ENCODE peak calls at places on chromosome 1, in eight cellular contexts. A is tibial nerve; T is cardiac muscle cell; B is CD8-positive, alpha-beta T cell; P is CD4-positive, alpha-beta memory T cell; K is mesenchymal stem cell; G is esophagus squamous epithelium; H is fibroblast of lung. M is an unnamed sample. For H3K27me3 and H3K4me1, the result is how much of the 10 kb centered on the place peaks cover.

GRCh38 chr1:12658531-12659453 is 14.9 kb downstream of the AADACL4 start:
- DNase-seq in A (peak), T (peak), B (peak), P (peak), K (peak), G (no peak), H (peak), M (no peak)

GRCh38 chr1:99756598-99756997 is 9.8 kb downstream of the FRRS1 start:
- DNase-seq in A (no peak), T (no peak), B (no peak), P (no peak), K (no peak), G (no peak), H (peak), M (no peak)

GRCh38 chr1:5109652-5110051 is 455.2 kb downstream of the AJAP1 start:
- DNase-seq in A (no peak), T (no peak), B (no peak), P (no peak), K (no peak), G (no peak), H (no peak), M (no peak)

GRCh38 chr1:177209357-177209756 is 38.6 kb downstream of the BRINP2 start:
- DNase-seq in A (peak), T (peak), B (no peak), P (no peak), K (peak), G (peak), H (peak), M (no peak)

GRCh38 chr1:191671236-191671635 is 487.0 kb upstream of the RGS18 start:
- DNase-seq in A (no peak), T (no peak), B (no peak), P (no peak), K (peak), G (no peak), H (no peak), M (no peak)

GRCh38 chr1:68800182-68800581 is 303.3 kb upstream of the DEPDC1 start:
- DNase-seq in A (no peak), T (no peak), B (no peak), P (no peak), K (no peak), G (no peak), H (no peak), M (no peak)

GRCh38 chr1:221118938-221119320 is 239.7 kb downstream of the HLX start:
- DNase-seq in A (no peak), T (peak), B (no peak), P (no peak), K (no peak), G (no peak), H (no peak), M (no peak)

GRCh38 chr1:19465123-19465522 is 20.2 kb downstream of the CAPZB start:
- DNase-seq in A (no peak), T (no peak), B (no peak), P (no peak), K (no peak), G (no peak), H (peak), M (no peak)

GRCh38 chr1:167118188-167118587 is 24.3 kb downstream of the STYXL2 start:
- DNase-seq in A (no peak), T (no peak), B (no peak), P (no peak), K (no peak), G (no peak), H (no peak), M (no peak)

GRCh38 chr1:33972676-33973395 is 109.0 kb downstream of the HMGB4 start:
- DNase-seq in A (no peak), T (no peak), B (no peak), P (no peak), K (no peak), G (no peak), H (no peak), M (no peak)

GRCh38 chr1:94385354-94385947 is 32.7 kb upstream of the ABCD3 start:
- DNase-seq in A (no peak), T (no peak), B (no peak), P (no peak), K (no peak), G (no peak), H (no peak), M (no peak)

GRCh38 chr1:14894811-14895524 is 258.6 kb upstream of the TMEM51 start:
- DNase-seq in A (no peak), T (no peak), B (no peak), P (no peak), K (no peak), G (no peak), H (no peak), M (no peak)

GRCh38 chr1:225474439-225474985 is 46.7 kb upstream of the LBR start:
- DNase-seq in A (no peak), T (no peak), B (no peak), P (no peak), K (no peak), G (no peak), H (no peak), M (no peak)

GRCh38 chr1:7334475-7335035 is 436.5 kb upstream of the VAMP3 start:
- DNase-seq in A (no peak), T (no peak), B (no peak), P (no peak), K (peak), G (no peak), H (peak), M (no peak)

GRCh38 chr1:22118291-22118992 is 24.5 kb downstream of the WNT4 start:
- DNase-seq in A (no peak), T (no peak), B (no peak), P (no peak), K (no peak), G (no peak), H (no peak), M (no peak)

GRCh38 chr1:10962483-10962882 is 50.0 kb upstream of the TARDBP start:
- DNase-seq in A (no peak), T (no peak), B (no peak), P (no peak), K (no peak), G (no peak), H (no peak), M (no peak)

GRCh38 chr1:23103001-23103879 is 65.4 kb downstream of the LUZP1 start:
- DNase-seq in A (no peak), T (no peak), B (peak), P (peak), K (peak), G (no peak), H (no peak), M (no peak)

GRCh38 chr1:201422436-201423030 is 1.0 kb upstream of the TNNI1 start:
- DNase-seq in A (no peak), T (no peak), B (no peak), P (no peak), K (no peak), G (no peak), H (no peak), M (no peak)

GRCh38 chr1:246801241-246802020 is 77.2 kb downstream of the SCCPDH start:
- DNase-seq in A (no peak), T (no peak), B (no peak), P (no peak), K (no peak), G (no peak), H (no peak), M (no peak)

GRCh38 chr1:106747791-106748190 is 308.7 kb upstream of the PRMT6 start:
- DNase-seq in A (no peak), T (no peak), B (no peak), P (no peak), K (no peak), G (no peak), H (no peak), M (peak)

GRCh38 chr1:170296211-170296610 is 150.5 kb downstream of the NTMT2 start:
- DNase-seq in A (no peak), T (no peak), B (no peak), P (no peak), K (peak), G (no peak), H (no peak), M (no peak)

GRCh38 chr1:58893257-58893869 is 109.5 kb upstream of the JUN start:
- DNase-seq in A (no peak), T (no peak), B (no peak), P (no peak), K (no peak), G (no peak), H (no peak), M (no peak)

GRCh38 chr1:245915851-245916250 is 591.2 kb downstream of the SMYD3 start:
- DNase-seq in A (no peak), T (no peak), B (no peak), P (no peak), K (no peak), G (no peak), H (no peak), M (no peak)

GRCh38 chr1:1975535-1975934 is 28.1 kb downstream of the CFAP74 start:
- DNase-seq in A (no peak), T (no peak), B (no peak), P (no peak), K (no peak), G (no peak), H (no peak), M (no peak)
- H3K27me3 ChIP-seq in A (under half), T (under half), B (under half), P (under half), K (under half), G (under half), H (under half), M (under half)

GRCh38 chr1:184971522-184972265 is 2.6 kb downstream of the NIBAN1 start:
- DNase-seq in A (no peak), T (no peak), B (no peak), P (no peak), K (peak), G (no peak), H (no peak), M (no peak)
- H3K4me1 ChIP-seq in A (under half), T (under half), B (under half), P (half or more), K (under half), G (under half), H (under half), M (under half)

DNA sequence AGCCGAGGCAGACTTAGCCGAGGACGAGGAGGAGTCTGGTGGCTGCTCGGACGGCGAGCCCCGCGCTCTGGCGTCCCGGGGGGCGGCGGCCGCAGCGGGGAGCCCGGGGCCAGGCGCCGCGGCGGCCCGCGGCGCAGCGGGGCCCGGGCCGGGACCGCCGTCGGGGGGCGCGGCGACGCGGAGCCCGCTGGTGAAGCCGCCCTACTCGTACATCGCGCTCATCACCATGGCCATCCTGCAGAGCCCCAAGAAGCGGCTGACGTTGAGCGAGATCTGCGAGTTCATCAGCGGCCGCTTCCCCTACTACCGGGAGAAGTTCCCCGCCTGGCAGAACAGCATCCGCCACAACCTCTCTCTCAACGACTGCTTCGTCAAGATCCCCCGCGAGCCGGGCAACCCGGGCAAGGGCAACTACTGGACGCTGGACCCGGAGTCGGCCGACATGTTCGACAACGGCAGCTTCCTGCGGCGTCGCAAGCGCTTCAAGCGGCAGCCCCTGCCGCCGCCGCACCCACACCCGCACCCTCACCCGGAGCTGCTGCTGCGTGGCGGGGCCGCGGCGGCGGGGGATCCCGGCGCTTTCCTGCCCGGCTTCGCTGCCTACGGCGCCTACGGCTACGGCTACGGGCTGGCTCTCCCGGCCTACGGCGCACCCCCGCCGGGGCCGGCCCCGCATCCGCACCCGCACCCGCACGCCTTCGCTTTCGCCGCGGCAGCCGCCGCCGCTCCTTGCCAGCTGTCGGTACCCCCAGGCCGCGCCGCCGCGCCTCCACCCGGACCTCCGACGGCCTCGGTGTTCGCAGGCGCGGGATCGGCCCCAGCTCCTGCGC is 692 bp downstream of the FOXD2 start:
- DNase-seq in A (no peak), T (no peak), B (peak), P (peak), K (no peak), G (no peak), H (no peak), M (no peak)
- H3K27me3 ChIP-seq in A (half or more), T (half or more), B (under half), P (under half), K (half or more), G (under half), H (under half), M (under half)

DNA sequence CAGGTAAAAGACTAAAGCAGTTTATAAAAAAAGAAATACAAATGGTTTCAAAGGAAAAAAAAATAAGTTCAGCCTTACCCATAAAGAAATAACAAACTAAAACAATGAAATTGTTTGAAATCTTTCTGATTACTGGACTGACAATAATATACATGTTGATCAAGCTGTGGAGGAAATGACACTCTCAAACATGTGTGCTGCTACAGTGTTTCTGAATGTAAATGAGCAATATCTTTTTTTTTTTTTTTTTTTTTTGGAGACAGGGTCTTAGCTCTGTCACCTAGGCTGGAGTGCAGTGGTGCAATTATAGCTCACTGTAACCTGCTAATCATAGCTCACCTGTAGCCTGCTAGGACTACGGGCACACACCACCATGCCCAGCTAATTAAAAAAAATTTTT is 6.5 kb downstream of the EPS15 start:
- DNase-seq in A (no peak), T (no peak), B (no peak), P (no peak), K (no peak), G (no peak), H (no peak), M (no peak)
- H3K4me1 ChIP-seq in A (half or more), T (under half), B (under half), P (half or more), K (under half), G (under half), H (under half), M (under half)

DNA sequence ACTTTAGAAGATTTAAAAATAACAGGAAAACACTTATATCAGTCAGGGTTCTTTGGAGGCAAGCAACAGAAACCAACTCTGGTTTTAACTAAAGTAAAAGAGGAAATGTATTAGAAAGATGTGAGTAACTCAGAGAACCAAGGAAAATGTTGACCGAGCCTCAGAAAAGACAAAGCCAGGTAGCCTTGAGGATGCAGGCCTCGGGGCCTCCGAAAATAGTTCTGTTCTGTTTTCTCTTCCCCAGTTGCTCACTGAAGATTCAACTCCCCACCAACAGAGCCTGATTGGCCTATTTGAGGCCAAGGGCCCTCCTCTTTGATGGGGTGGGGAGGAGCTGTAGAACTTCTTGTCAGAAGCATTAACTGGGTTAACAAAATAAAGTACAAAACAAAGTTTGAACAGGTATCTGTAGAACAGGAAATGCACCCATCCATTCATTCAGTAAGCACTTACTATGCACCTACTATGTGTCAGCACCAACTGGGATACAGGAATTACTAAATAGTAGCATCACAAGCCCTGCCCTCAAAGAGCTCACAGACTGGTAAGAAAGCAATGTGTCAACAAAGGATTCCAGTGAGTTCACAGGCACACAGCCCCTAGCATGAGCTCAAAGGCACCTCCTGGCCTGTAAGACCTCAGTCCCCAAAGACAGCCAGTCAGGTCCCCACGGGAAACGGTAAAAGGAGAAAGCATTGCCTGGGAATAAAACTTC is 12.6 kb downstream of the SLAMF8 start:
- DNase-seq in A (no peak), T (no peak), B (no peak), P (no peak), K (no peak), G (no peak), H (no peak), M (no peak)
- H3K27me3 ChIP-seq in A (under half), T (under half), B (under half), P (under half), K (under half), G (under half), H (under half), M (under half)